ENCODE peak calls at places on chromosome 1, in nine cellular contexts. A, O, W, Q, P, D, F, N and H are unnamed samples.

GRCh38 chr1:58432813-58433668 is 113.5 kb downstream of the OMA1 start:
- DNase-seq in A (peak), O (peak), W (no peak), Q (peak), P (peak), D (no peak), F (no peak), N (peak), H (peak)

GRCh38 chr1:183278736-183279591 is 92.9 kb downstream of the LAMC2 start:
- DNase-seq in A (peak), O (no peak), W (no peak), Q (peak), P (peak), D (no peak), F (no peak), N (no peak), H (peak)

GRCh38 chr1:161483361-161483760 is 21.9 kb upstream of the FCGR2A start:
- DNase-seq in A (no peak), O (no peak), W (no peak), Q (no peak), P (no peak), D (no peak), F (no peak), N (no peak), H (no peak)

GRCh38 chr1:154352581-154353459 is 27.5 kb downstream of the ATP8B2 start:
- DNase-seq in A (peak), O (peak), W (peak), Q (peak), P (peak), D (no peak), F (no peak), N (no peak), H (peak)

GRCh38 chr1:117020526-117021156 is 19.1 kb downstream of the CD101 start:
- DNase-seq in A (no peak), O (no peak), W (no peak), Q (no peak), P (no peak), D (no peak), F (no peak), N (no peak), H (no peak)

GRCh38 chr1:147500309-147500839 is 40.9 kb upstream of the BCL9 start:
- DNase-seq in A (no peak), O (no peak), W (no peak), Q (no peak), P (no peak), D (no peak), F (no peak), N (no peak), H (no peak)

GRCh38 chr1:7400566-7400965 is 370.5 kb upstream of the VAMP3 start:
- DNase-seq in A (no peak), O (no peak), W (no peak), Q (no peak), P (no peak), D (no peak), F (no peak), N (no peak), H (no peak)

GRCh38 chr1:226891846-226892533 is 21.6 kb downstream of the PSEN2 start:
- DNase-seq in A (peak), O (no peak), W (no peak), Q (no peak), P (peak), D (no peak), F (no peak), N (no peak), H (no peak)

GRCh38 chr1:32763221-32763620 is 53.9 kb downstream of the YARS1 start:
- DNase-seq in A (no peak), O (peak), W (no peak), Q (no peak), P (no peak), D (no peak), F (no peak), N (no peak), H (no peak)

GRCh38 chr1:6612641-6613360 is 730 bp upstream of the PHF13 start:
- DNase-seq in A (peak), O (peak), W (peak), Q (peak), P (peak), D (peak), F (peak), N (no peak), H (peak)

GRCh38 chr1:43981636-43982035 is 2.6 kb downstream of the B4GALT2 start:
- DNase-seq in A (no peak), O (no peak), W (no peak), Q (no peak), P (no peak), D (no peak), F (no peak), N (no peak), H (no peak)

GRCh38 chr1:241167121-241167619 is 189.8 kb downstream of the RGS7 start:
- DNase-seq in A (no peak), O (no peak), W (no peak), Q (no peak), P (no peak), D (peak), F (no peak), N (no peak), H (no peak)